ENCODE peak calls at places on chromosomes 3 and 15, in four cellular contexts. H is NCI-H774, Y is GF-D8, Z is hippocampal formation. M is an unnamed sample.

GRCh38 chr3:9405756-9406155 is 8.3 kb downstream of the SETD5 start:
- DNase-seq in H (no peak), Y (no peak), Z (no peak), M (no peak)

GRCh38 chr3:52350436-52350835 is 34.3 kb downstream of the DNAH1 start:
- DNase-seq in H (no peak), Y (no peak), Z (no peak), M (no peak)

GRCh38 chr15:31268108-31268501 is 58.5 kb upstream of the KLF13 start:
- DNase-seq in H (no peak), Y (no peak), Z (no peak), M (no peak)

GRCh38 chr15:71250936-71251468 is 135.7 kb downstream of the THSD4 start:
- DNase-seq in H (no peak), Y (no peak), Z (no peak), M (peak; percentile 10)

GRCh38 chr15:35545316-35545824 is 595 bp downstream of the DPH6 start:
- DNase-seq in H (peak; percentile 39), Y (peak; percentile 11), Z (no peak), M (peak; percentile 60)

GRCh38 chr3:70011582-70011981 is 12.0 kb downstream of the SAMMSON start:
- DNase-seq in H (no peak), Y (no peak), Z (no peak), M (no peak)

GRCh38 chr3:102182162-102182561 is 252.7 kb upstream of the ZPLD1 start:
- DNase-seq in H (no peak), Y (no peak), Z (no peak), M (no peak)

GRCh38 chr3:108130705-108131104 is 39.9 kb upstream of the CD47 start:
- DNase-seq in H (no peak), Y (no peak), Z (no peak), M (no peak)

GRCh38 chr15:45221967-45222366 is 30.1 kb upstream of the SLC28A2 start:
- DNase-seq in H (no peak), Y (no peak), Z (no peak), M (no peak)

GRCh38 chr15:70447927-70448698 is 315.2 kb downstream of the UACA start:
- DNase-seq in H (no peak), Y (peak; percentile 93), Z (peak; percentile 11), M (no peak)

GRCh38 chr15:92672102-92672501 is 16.5 kb upstream of the FAM174B start:
- DNase-seq in H (no peak), Y (no peak), Z (no peak), M (no peak)

GRCh38 chr3:128222771-128223386 is 69.6 kb downstream of the EEFSEC start:
- DNase-seq in H (no peak), Y (no peak), Z (no peak), M (no peak)

GRCh38 chr3:56799251-56799882 is 2.4 kb downstream of the ARHGEF3 start:
- DNase-seq in H (peak; percentile 41), Y (peak; percentile 14), Z (no peak), M (peak; percentile 61)

GRCh38 chr3:194082596-194083220 is 53.2 kb upstream of the HES1 start:
- DNase-seq in H (no peak), Y (no peak), Z (no peak), M (no peak)

GRCh38 chr15:64111679-64112050 is 15.9 kb downstream of the SNX1 start:
- DNase-seq in H (no peak), Y (no peak), Z (no peak), M (no peak)

GRCh38 chr3:11600501-11601282 is 43.0 kb downstream of the VGLL4 start:
- DNase-seq in H (no peak), Y (no peak), Z (no peak), M (no peak)

GRCh38 chr3:13812039-13812438 is 67.8 kb downstream of the WNT7A start:
- DNase-seq in H (peak; percentile 23), Y (no peak), Z (peak; percentile 38), M (no peak)

GRCh38 chr3:136818191-136818850 is 605 bp upstream of the SLC35G2 start:
- DNase-seq in H (peak; percentile 80), Y (no peak), Z (no peak), M (peak; percentile 32)

GRCh38 chr3:169754711-169755110 is 10.1 kb downstream of the TERC start:
- DNase-seq in H (no peak), Y (no peak), Z (no peak), M (no peak)

GRCh38 chr3:172332256-172333041 is 115.8 kb downstream of the GHSR start:
- DNase-seq in H (peak; percentile 56), Y (no peak), Z (peak; percentile 52), M (peak; percentile 29)

GRCh38 chr3:81799403-81799802 is 38.0 kb upstream of the GBE1 start:
- DNase-seq in H (no peak), Y (no peak), Z (no peak), M (no peak)

GRCh38 chr3:16012086-16012485 is 162.4 kb upstream of the GALNT15 start:
- DNase-seq in H (no peak), Y (no peak), Z (no peak), M (no peak)

M was measured in NCI-H1092 treated with DMSO at 0.1 percent for 48 hours.